ENCODE peak calls at places on chromosomes 7 and 10, in five cellular contexts. L is GM12865, S is heart left ventricle, G is GM12864, B is glutamatergic neuron. X is an unnamed sample.

GRCh38 chr10:17562572-17562971 is 54.6 kb downstream of the HACD1 start:
- DNase-seq in L (no peak), S (no peak), G (no peak), B (no peak), X (no peak)

GRCh38 chr7:100901921-100902332 is 6.2 kb upstream of the ACHE start:
- DNase-seq in L (no peak), S (peak; percentile 1), G (no peak), B (no peak), X (no peak)

GRCh38 chr10:118504044-118504944 is 91.2 kb downstream of the PRLHR start:
- DNase-seq in L (no peak), S (no peak), G (no peak), B (no peak), X (no peak)

GRCh38 chr7:1889556-1890181 is 219.6 kb downstream of the ELFN1 start:
- DNase-seq in L (no peak), S (no peak), G (no peak), B (peak; percentile 10), X (no peak)

GRCh38 chr7:91128574-91129348 is 135.5 kb upstream of the FZD1 start:
- DNase-seq in L (no peak), S (no peak), G (no peak), B (no peak), X (no peak)

GRCh38 chr7:93920496-93921189 is 892 bp upstream of the GNG11 start:
- DNase-seq in L (no peak), S (no peak), G (no peak), B (no peak), X (no peak)

GRCh38 chr7:54967384-54967783 is 51.4 kb upstream of the EGFR start:
- DNase-seq in L (no peak), S (no peak), G (no peak), B (no peak), X (no peak)

GRCh38 chr10:34756584-34756983 is 58.5 kb downstream of the PARD3 start:
- DNase-seq in L (no peak), S (no peak), G (no peak), B (no peak), X (no peak)

GRCh38 chr7:71517940-71518339 is 386.0 kb downstream of the GALNT17 start:
- DNase-seq in L (no peak), S (no peak), G (no peak), B (no peak), X (no peak)

GRCh38 chr10:85849315-85849714 is 517.3 kb downstream of the GRID1 start:
- DNase-seq in L (no peak), S (no peak), G (no peak), B (no peak), X (no peak)

GRCh38 chr7:20249924-20250323 is 32.7 kb upstream of the MACC1 start:
- DNase-seq in L (no peak), S (no peak), G (no peak), B (no peak), X (no peak)

GRCh38 chr10:62015994-62016393 is 114.5 kb downstream of the ARID5B start:
- DNase-seq in L (no peak), S (no peak), G (no peak), B (no peak), X (no peak)

GRCh38 chr7:3399858-3400257 is 98.8 kb downstream of the SDK1 start:
- DNase-seq in L (peak; percentile 22), S (no peak), G (peak; percentile 1), B (peak; percentile 51), X (no peak)

GRCh38 chr10:22103701-22104100 is 100.2 kb upstream of the DNAJC1 start:
- DNase-seq in L (peak; percentile 17), S (no peak), G (no peak), B (no peak), X (peak; percentile 28)

GRCh38 chr7:158811461-158811860 is 17.8 kb downstream of the ESYT2 start:
- DNase-seq in L (no peak), S (no peak), G (no peak), B (no peak), X (no peak)

GRCh38 chr7:127940365-127941160 is 90.7 kb downstream of the LRRC4 start:
- DNase-seq in L (no peak), S (no peak), G (no peak), B (no peak), X (no peak)

GRCh38 chr7:112053405-112054069 is 152.7 kb downstream of the DOCK4 start:
- DNase-seq in L (no peak), S (no peak), G (no peak), B (no peak), X (no peak)

GRCh38 chr7:80781561-80781979 is 137.3 kb downstream of the SEMA3C start:
- DNase-seq in L (no peak), S (no peak), G (no peak), B (no peak), X (no peak)

GRCh38 chr10:113751116-113751728 is at the start of gene PLEKHS1:
- DNase-seq in L (no peak), S (no peak), G (no peak), B (no peak), X (no peak)

GRCh38 chr7:30994206-30995100 is 30.7 kb downstream of the GHRHR start:
- DNase-seq in L (no peak), S (no peak), G (no peak), B (no peak), X (no peak)

GRCh38 chr10:108877130-108877529 is 1046.2 kb downstream of the XPNPEP1 start:
- DNase-seq in L (no peak), S (no peak), G (no peak), B (no peak), X (no peak)

GRCh38 chr10:133004991-133005390 is 62.6 kb upstream of the CFAP46 start:
- DNase-seq in L (no peak), S (no peak), G (no peak), B (no peak), X (no peak)

GRCh38 chr7:151684408-151685175 is 164.9 kb upstream of the RHEB start:
- DNase-seq in L (no peak), S (no peak), G (no peak), B (no peak), X (no peak)

GRCh38 chr7:103752995-103753394 is 236.5 kb downstream of the RELN start:
- DNase-seq in L (no peak), S (no peak), G (no peak), B (no peak), X (no peak)

GRCh38 chr7:2717293-2717904 is 29.4 kb downstream of the AMZ1 start:
- DNase-seq in L (no peak), S (no peak), G (no peak), B (no peak), X (no peak)

GRCh38 chr10:21055339-21056135 is 158.4 kb upstream of the NEBL start:
- DNase-seq in L (peak; percentile 5), S (no peak), G (no peak), B (no peak), X (no peak)

GRCh38 chr7:47939425-47940036 is 8.7 kb downstream of the PKD1L1 start:
- DNase-seq in L (no peak), S (no peak), G (no peak), B (no peak), X (no peak)

GRCh38 chr7:47936323-47936722 is 11.9 kb downstream of the PKD1L1 start:
- DNase-seq in L (no peak), S (no peak), G (no peak), B (no peak), X (no peak)

GRCh38 chr7:47938574-47939165 is 9.6 kb downstream of the PKD1L1 start:
- DNase-seq in L (peak; percentile 50), S (no peak), G (peak; percentile 45), B (no peak), X (no peak)

GRCh38 chr7:47937065-47937687 is 11.1 kb downstream of the PKD1L1 start:
- DNase-seq in L (peak; percentile 96), S (no peak), G (peak; percentile 96), B (no peak), X (peak; percentile 90)

DNA sequence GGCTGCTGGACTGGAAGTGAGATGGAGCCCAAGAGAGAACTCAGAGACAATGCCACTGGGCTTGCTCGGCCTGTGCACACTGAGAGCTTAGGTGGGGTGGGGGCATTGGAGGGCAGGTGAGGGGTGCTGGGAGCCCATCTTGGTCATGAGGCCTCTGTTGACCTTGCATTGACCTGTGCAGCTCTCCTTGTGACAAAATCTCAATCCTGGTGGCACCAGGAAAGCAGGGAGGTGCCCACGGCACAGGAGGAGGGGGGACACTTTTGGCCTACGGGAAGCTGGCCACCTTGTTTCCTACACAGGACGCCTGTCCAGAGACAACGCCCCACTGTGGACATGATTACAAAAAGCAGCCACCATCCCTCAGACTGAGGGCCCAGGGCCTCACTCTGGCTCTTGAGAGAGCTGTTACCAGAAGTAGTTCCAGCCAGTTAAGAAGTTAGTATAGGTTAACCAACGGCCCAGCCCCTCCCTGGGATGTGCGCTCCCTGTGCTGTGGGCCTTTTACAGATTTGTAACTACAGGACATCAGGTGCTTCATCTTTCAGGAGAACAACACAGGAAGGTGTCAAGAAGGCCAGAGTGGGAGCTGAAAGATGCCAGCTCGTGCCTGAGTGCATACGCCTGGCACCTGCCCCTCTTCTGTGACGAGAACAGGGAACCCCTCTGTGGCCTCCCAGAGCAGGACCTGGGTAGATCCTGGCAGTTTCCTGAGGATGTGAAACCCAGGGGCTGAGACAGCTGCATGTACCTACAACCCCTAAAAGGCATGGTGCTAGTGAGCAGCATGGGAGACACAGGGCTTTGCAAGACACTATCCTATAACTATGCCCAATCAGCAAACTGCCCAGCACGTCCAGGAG is 10.3 kb downstream of the PKD1L1 start:
- DNase-seq in L (peak; percentile 81), S (no peak), G (peak; percentile 82), B (no peak), X (peak; percentile 46)
- TF ChIP-seq CTCF in L (no peak), S (no peak), G (peak; percentile 18), B (no peak), X (peak; percentile 20)

GRCh38 chr10:69005704-69006103 is 17.1 kb downstream of the KIFBP start:
- DNase-seq in L (no peak), S (no peak), G (no peak), B (no peak), X (no peak)
- TF ChIP-seq CTCF in L (no peak), S (no peak), G (no peak), B (no peak), X (no peak)

GRCh38 chr10:49407552-49408137 is 11.8 kb upstream of the DRGX start:
- DNase-seq in L (peak; percentile 74), S (peak; percentile 88), G (peak; percentile 22), B (peak; percentile 91), X (peak; percentile 84)
- TF ChIP-seq CTCF in L (peak; percentile 89), S (peak; percentile 80), G (peak; percentile 92), B (peak; percentile 75), X (peak; percentile 93)

GRCh38 chr10:13351340-13351915 is 3.3 kb upstream of the SEPHS1 start:
- DNase-seq in L (peak; percentile 75), S (no peak), G (no peak), B (no peak), X (peak; percentile 33)

GRCh38 chr10:13356392-13356791 is 8.3 kb upstream of the SEPHS1 start:
- DNase-seq in L (no peak), S (no peak), G (no peak), B (no peak), X (no peak)

GRCh38 chr10:13354783-13355182 is 6.7 kb upstream of the SEPHS1 start:
- DNase-seq in L (no peak), S (no peak), G (no peak), B (no peak), X (no peak)

GRCh38 chr10:13349776-13350274 is 1.7 kb upstream of the SEPHS1 start:
- DNase-seq in L (peak; percentile 44), S (peak; percentile 73), G (no peak), B (no peak), X (no peak)

DNA sequence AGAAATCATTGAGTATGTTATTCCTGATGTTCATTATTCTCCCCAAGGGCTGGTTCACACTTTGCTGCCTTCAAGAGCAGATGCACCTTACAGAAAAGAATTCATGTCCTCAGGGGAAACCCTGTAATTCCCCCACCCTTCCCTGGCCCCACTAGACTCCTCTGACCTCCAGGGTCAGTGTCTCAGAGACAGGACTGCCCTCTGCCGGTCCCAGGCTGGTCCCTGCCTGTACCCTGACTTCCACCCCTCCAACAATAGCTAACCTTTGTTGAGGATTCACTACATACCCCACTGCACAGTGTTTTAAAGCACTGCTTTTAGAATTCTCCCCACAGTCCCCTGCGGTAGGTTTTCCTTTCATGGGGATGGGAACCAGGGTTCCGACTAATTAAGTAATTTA is 4.4 kb upstream of the SEPHS1 start:
- DNase-seq in L (peak; percentile 62), S (no peak), G (no peak), B (no peak), X (peak; percentile 71)
- TF ChIP-seq CTCF in L (peak; percentile 52), S (no peak), G (peak; percentile 61), B (no peak), X (peak; percentile 60)

X was measured in GM10248.